ENCODE peak calls at places on chromosomes 5 and 9, in four cellular contexts. Z is activated T-cell treated with anti-CD3 and anti-CD28 coated beads, Interleukin-2, amount 50 U/mL, for 72 hours; F is CD4-positive, alpha-beta T cell; I is esophagus mucosa. S is an unnamed sample.

GRCh38 chr9:78044189-78044588 is 12.6 kb upstream of the GNAQ start:
- ATAC-seq in Z (no peak), F (no peak), I (no peak), S (no peak)

GRCh38 chr5:143041972-143042770 is 272.0 kb downstream of the ARHGAP26 start:
- ATAC-seq in Z (no peak), F (no peak), I (peak), S (no peak)

GRCh38 chr9:91744114-91744513 is 205.9 kb downstream of the ROR2 start:
- ATAC-seq in Z (no peak), F (no peak), I (no peak), S (no peak)

GRCh38 chr5:82285206-82285605 is 7.1 kb upstream of the RPS23 start:
- ATAC-seq in Z (no peak), F (no peak), I (no peak), S (no peak)

GRCh38 chr9:106704056-106704625 is 158.8 kb upstream of the ZNF462 start:
- ATAC-seq in Z (no peak), F (no peak), I (no peak), S (no peak)

GRCh38 chr9:134626576-134627416 is 14.8 kb upstream of the COL5A1 start:
- ATAC-seq in Z (no peak), F (no peak), I (no peak), S (no peak)

GRCh38 chr5:157172408-157172807 is 6.3 kb upstream of the GARIN3 start:
- ATAC-seq in Z (peak), F (peak), I (peak), S (peak)

GRCh38 chr5:88746438-88746882 is 136.5 kb downstream of the MEF2C start:
- ATAC-seq in Z (no peak), F (no peak), I (no peak), S (no peak)

GRCh38 chr5:142820447-142820846 is 50.3 kb downstream of the ARHGAP26 start:
- ATAC-seq in Z (no peak), F (no peak), I (no peak), S (no peak)

GRCh38 chr5:131996210-131997025 is 15.0 kb downstream of the ACSL6 start:
- ATAC-seq in Z (peak), F (no peak), I (no peak), S (peak)

GRCh38 chr9:16794871-16795639 is 75.4 kb downstream of the BNC2 start:
- ATAC-seq in Z (no peak), F (no peak), I (no peak), S (no peak)

GRCh38 chr9:81022177-81022576 is 667.2 kb downstream of the TLE1 start:
- ATAC-seq in Z (no peak), F (no peak), I (no peak), S (no peak)

GRCh38 chr5:54654211-54654610 is 136.7 kb downstream of the SNX18 start:
- ATAC-seq in Z (peak), F (no peak), I (no peak), S (no peak)

GRCh38 chr9:105116047-105116868 is 128.2 kb upstream of the SLC44A1 start:
- ATAC-seq in Z (no peak), F (no peak), I (no peak), S (no peak)

GRCh38 chr5:156582193-156582598 is 255.2 kb downstream of the SGCD start:
- ATAC-seq in Z (no peak), F (no peak), I (no peak), S (no peak)

GRCh38 chr9:77939149-77939668 is 92.4 kb downstream of the GNAQ start:
- ATAC-seq in Z (peak), F (no peak), I (no peak), S (no peak)

GRCh38 chr9:93299418-93300174 is 115.7 kb downstream of the WNK2 start:
- ATAC-seq in Z (no peak), F (no peak), I (no peak), S (no peak)

GRCh38 chr5:154146409-154146808 is 44.1 kb upstream of the GALNT10 start:
- ATAC-seq in Z (no peak), F (no peak), I (no peak), S (no peak)